ENCODE peak calls at places on chromosomes 2 and 18, in seven cellular contexts. R is LNCaP clone FGC, L is lower leg skin, C is GM10248, G is spleen, Q is fibroblast of pulmonary artery, U is astrocyte of the spinal cord. A is an unnamed sample.

GRCh38 chr18:57951110-57951796 is 92.8 kb upstream of the NEDD4L start:
- DNase-seq in G (no peak), R (no peak), C (no peak), L (no peak), U (no peak), Q (no peak), A (no peak)

GRCh38 chr2:125584732-125585131 is 1071.2 kb upstream of the GYPC start:
- DNase-seq in R (no peak), Q (no peak), U (no peak), L (no peak), G (no peak), C (no peak), A (no peak)

GRCh38 chr2:98552499-98553179 is 55.7 kb downstream of the COA5 start:
- DNase-seq in R (no peak), C (no peak), G (peak), U (peak), Q (no peak), L (no peak), A (no peak)

GRCh38 chr2:204503869-204504268 is 41.4 kb upstream of the PARD3B start:
- DNase-seq in U (no peak), L (no peak), G (no peak), Q (peak), C (no peak), R (peak), A (no peak)

GRCh38 chr2:100554788-100555407 is 7.9 kb upstream of the PDCL3 start:
- DNase-seq in Q (no peak), L (no peak), C (no peak), R (no peak), U (no peak), G (peak), A (no peak)

GRCh38 chr18:21980744-21981143 is 188.6 kb upstream of the GATA6 start:
- DNase-seq in C (no peak), Q (no peak), U (no peak), R (no peak), G (no peak), L (peak), A (no peak)

GRCh38 chr18:23693849-23694248 is 4.6 kb downstream of the LAMA3 start:
- DNase-seq in G (no peak), Q (no peak), C (no peak), L (no peak), U (no peak), R (no peak), A (no peak)

GRCh38 chr18:63158676-63159291 is 160.8 kb downstream of the BCL2 start:
- DNase-seq in Q (no peak), G (no peak), L (no peak), C (no peak), U (no peak), R (no peak), A (no peak)

GRCh38 chr2:207902822-207903221 is 122.5 kb downstream of the PLEKHM3 start:
- DNase-seq in Q (peak), U (no peak), R (no peak), L (no peak), G (no peak), C (no peak), A (no peak)

GRCh38 chr2:188512456-188512855 is 220.8 kb downstream of the GULP1 start:
- DNase-seq in U (peak), R (peak), L (no peak), G (no peak), C (no peak), Q (peak), A (peak)

GRCh38 chr2:207587305-207587704 is 37.9 kb downstream of the METTL21A start:
- DNase-seq in G (no peak), Q (no peak), U (no peak), R (no peak), L (no peak), C (no peak), A (no peak)

GRCh38 chr18:57294547-57294946 is 57.8 kb upstream of the ST8SIA3 start:
- DNase-seq in U (no peak), Q (no peak), R (no peak), C (no peak), L (no peak), G (no peak), A (no peak)

GRCh38 chr18:79684283-79684631 is 4.7 kb downstream of the CTDP1 start:
- DNase-seq in G (peak), R (no peak), U (no peak), L (peak), Q (no peak), C (peak), A (no peak)

GRCh38 chr2:33859791-33860461 is 260.8 kb upstream of the FAM98A start:
- DNase-seq in G (no peak), L (no peak), U (peak), Q (no peak), C (no peak), R (no peak), A (peak)

GRCh38 chr2:152407204-152407721 is 72.3 kb downstream of the FMNL2 start:
- DNase-seq in U (peak), C (peak), Q (peak), R (no peak), L (peak), G (no peak), A (no peak)

GRCh38 chr2:111236027-111236426 is 115.3 kb downstream of the BCL2L11 start:
- DNase-seq in U (no peak), L (no peak), R (no peak), Q (no peak), C (no peak), G (no peak), A (no peak)

GRCh38 chr2:218991674-218992168 is 1.5 kb downstream of the CRYBA2 start:
- DNase-seq in G (peak), C (no peak), U (no peak), L (no peak), Q (peak), R (no peak), A (no peak)

GRCh38 chr2:13414907-13415306 is 698.2 kb downstream of the TRIB2 start:
- DNase-seq in L (no peak), G (no peak), C (no peak), R (no peak), U (no peak), Q (no peak), A (no peak)

GRCh38 chr2:148914463-148914862 is 39.4 kb downstream of the KIF5C start:
- DNase-seq in Q (no peak), C (no peak), U (no peak), L (no peak), R (no peak), G (no peak), A (no peak)

GRCh38 chr2:128684523-128684922 is 365.9 kb upstream of the HS6ST1 start:
- DNase-seq in U (no peak), R (no peak), L (no peak), C (peak), Q (no peak), G (no peak), A (no peak)

GRCh38 chr2:128686498-128686861 is 367.8 kb upstream of the HS6ST1 start:
- DNase-seq in R (no peak), Q (no peak), C (no peak), G (no peak), U (no peak), L (no peak), A (no peak)

GRCh38 chr2:128685841-128686497 is 367.3 kb upstream of the HS6ST1 start:
- DNase-seq in R (no peak), U (no peak), Q (no peak), G (no peak), C (peak), L (peak), A (no peak)

GRCh38 chr2:128682266-128682665 is 363.6 kb upstream of the HS6ST1 start:
- DNase-seq in R (no peak), C (peak), L (peak), G (no peak), U (no peak), Q (no peak), A (no peak)

DNA sequence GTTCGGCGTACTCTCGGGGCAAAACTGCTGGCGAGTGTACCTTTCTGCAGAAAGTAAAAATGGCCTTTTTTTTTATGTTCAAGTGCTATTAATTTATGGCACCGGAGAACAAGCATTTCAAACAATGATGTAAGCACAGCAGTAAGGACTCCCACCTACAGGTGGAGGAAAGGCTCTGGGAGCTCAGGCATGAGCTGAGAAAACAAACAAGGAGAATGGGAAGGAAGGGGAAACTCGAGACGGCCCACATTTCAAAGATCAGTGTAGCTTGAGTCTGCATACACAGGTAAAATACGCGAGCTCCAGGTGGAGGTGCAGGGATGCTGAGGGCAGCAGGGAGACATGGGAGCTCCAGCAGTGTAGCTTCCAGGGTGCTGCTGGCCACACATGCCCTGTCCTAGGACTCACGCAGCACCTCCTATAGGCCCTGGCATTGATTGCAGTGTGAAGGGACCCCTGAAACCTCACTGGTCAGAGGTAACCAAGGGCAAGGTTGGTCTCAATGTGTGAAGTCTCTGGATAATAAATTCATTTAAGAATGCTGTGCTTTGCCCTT is 362.8 kb upstream of the HS6ST1 start:
- DNase-seq in Q (no peak), U (no peak), C (peak), R (no peak), L (peak), G (no peak), A (no peak)
- TF ChIP-seq CTCF in Q (no peak), U (no peak), C (no peak), R (no peak), L (no peak), G (no peak), A (no peak)

GRCh38 chr2:236501531-236501930 is 68.1 kb upstream of the ACKR3 start:
- DNase-seq in L (no peak), G (no peak), C (no peak), Q (no peak), R (no peak), U (no peak), A (no peak)

GRCh38 chr2:236503583-236503982 is 66.0 kb upstream of the ACKR3 start:
- DNase-seq in L (no peak), R (no peak), Q (no peak), U (no peak), G (no peak), C (no peak), A (no peak)

GRCh38 chr2:236505071-236505470 is 64.6 kb upstream of the ACKR3 start:
- DNase-seq in U (no peak), R (no peak), G (no peak), Q (peak), L (no peak), C (no peak), A (no peak)

GRCh38 chr2:236501026-236501425 is 68.6 kb upstream of the ACKR3 start:
- DNase-seq in G (no peak), C (no peak), Q (no peak), R (no peak), U (no peak), L (no peak), A (no peak)

GRCh38 chr2:236503100-236503499 is 66.5 kb upstream of the ACKR3 start:
- DNase-seq in L (no peak), R (no peak), G (no peak), C (no peak), Q (no peak), U (no peak), A (no peak)
- TF ChIP-seq CTCF in L (no peak), R (no peak), G (no peak), C (peak), Q (no peak), U (peak), A (peak)

DNA sequence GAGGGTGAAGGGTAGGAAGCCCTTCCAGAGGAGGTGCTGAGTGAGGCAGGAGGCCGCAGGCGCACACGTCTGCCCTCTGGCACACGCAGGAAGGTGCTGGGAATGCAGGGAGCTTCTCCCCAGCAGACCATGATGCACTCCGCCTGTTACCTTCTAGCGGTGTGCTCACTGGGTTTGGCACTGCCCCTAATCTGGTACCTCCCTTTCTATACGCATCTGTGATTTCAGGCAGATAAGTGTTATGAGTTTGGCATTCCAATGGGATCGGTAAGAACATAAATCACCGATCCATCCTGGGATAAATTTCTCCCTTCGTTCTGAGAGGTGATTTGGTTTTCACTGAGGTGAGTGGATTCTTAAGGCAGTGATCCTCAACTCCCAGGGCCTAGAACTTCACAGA is 34.6 kb downstream of the ODC1 start:
- DNase-seq in Q (no peak), L (no peak), R (no peak), U (no peak), C (no peak), G (no peak), A (no peak)
- TF ChIP-seq CTCF in Q (no peak), L (no peak), R (no peak), U (no peak), C (no peak), G (no peak), A (no peak)

GRCh38 chr2:191758420-191759199 is 80.7 kb downstream of the NABP1 start:
- DNase-seq in R (peak), G (peak), C (peak), U (peak), L (no peak), Q (peak), A (no peak)

GRCh38 chr2:191757256-191757655 is 79.3 kb downstream of the NABP1 start:
- DNase-seq in C (no peak), L (no peak), G (no peak), R (no peak), Q (no peak), U (no peak), A (no peak)

GRCh38 chr2:191759650-191760049 is 81.7 kb downstream of the NABP1 start:
- DNase-seq in Q (no peak), G (no peak), L (no peak), R (no peak), C (no peak), U (no peak), A (no peak)

GRCh38 chr2:191760655-191761054 is 82.7 kb downstream of the NABP1 start:
- DNase-seq in R (no peak), U (no peak), C (no peak), G (no peak), L (no peak), Q (no peak), A (no peak)

GRCh38 chr2:191759200-191759507 is 81.2 kb downstream of the NABP1 start:
- DNase-seq in C (no peak), L (no peak), G (no peak), U (no peak), R (no peak), Q (no peak), A (no peak)
- TF ChIP-seq CTCF in C (no peak), L (no peak), G (no peak), U (no peak), R (no peak), Q (no peak), A (no peak)

DNA sequence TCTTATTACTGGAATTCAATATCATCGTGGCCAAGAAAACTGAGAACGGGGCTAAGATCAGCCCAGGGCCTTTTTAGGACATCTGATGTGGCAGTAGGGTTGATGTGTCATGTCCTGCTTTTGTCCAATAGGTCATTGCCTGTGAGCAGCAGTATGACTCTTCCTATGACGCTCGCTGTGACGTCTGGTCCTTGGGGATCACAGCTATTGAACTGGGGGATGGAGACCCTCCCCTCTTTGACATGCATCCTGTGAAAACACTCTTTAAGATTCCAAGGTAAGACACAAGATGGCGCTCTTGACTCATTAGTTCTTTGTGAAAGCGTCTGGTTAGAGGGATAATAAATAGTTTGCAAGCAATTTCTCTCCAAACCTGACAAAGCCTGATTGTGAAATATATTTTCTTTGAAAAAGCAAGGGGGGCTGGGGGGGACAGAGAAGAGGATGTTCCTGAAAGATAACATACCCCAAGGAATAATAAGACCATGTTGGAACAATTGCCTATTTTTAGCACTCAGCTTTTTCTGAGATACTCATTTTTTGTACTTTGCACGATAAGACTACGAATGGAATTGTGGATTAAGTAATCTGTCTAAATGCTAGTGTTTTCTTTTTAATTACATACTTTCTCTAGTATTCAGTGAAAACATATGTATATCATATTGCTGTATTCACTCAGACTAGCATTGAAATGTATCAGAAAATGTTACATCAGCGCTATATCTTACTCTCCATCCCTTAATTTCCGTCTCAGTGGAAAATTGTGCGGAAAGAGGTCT is 58.1 kb downstream of the MYO3B start:
- DNase-seq in R (no peak), Q (peak), C (peak), U (peak), G (no peak), L (no peak), A (peak)
- TF ChIP-seq CTCF in R (peak), Q (peak), C (peak), U (peak), G (peak), L (no peak), A (peak)

GRCh38 chr18:6413554-6414117 is 1.1 kb downstream of the L3MBTL4 start:
- DNase-seq in G (no peak), C (no peak), U (no peak), Q (no peak), R (no peak), L (no peak), A (no peak)

GRCh38 chr18:6411367-6411766 is 3.3 kb downstream of the L3MBTL4 start:
- DNase-seq in G (no peak), C (no peak), L (no peak), Q (no peak), U (no peak), R (no peak), A (no peak)

GRCh38 chr18:6414723-6415362 is at the start of gene L3MBTL4:
- DNase-seq in L (peak), R (no peak), U (peak), C (peak), G (peak), Q (no peak), A (no peak)

GRCh38 chr18:6412933-6413472 is 1.7 kb downstream of the L3MBTL4 start:
- DNase-seq in Q (no peak), C (no peak), R (no peak), G (no peak), U (no peak), L (no peak), A (no peak)

DNA sequence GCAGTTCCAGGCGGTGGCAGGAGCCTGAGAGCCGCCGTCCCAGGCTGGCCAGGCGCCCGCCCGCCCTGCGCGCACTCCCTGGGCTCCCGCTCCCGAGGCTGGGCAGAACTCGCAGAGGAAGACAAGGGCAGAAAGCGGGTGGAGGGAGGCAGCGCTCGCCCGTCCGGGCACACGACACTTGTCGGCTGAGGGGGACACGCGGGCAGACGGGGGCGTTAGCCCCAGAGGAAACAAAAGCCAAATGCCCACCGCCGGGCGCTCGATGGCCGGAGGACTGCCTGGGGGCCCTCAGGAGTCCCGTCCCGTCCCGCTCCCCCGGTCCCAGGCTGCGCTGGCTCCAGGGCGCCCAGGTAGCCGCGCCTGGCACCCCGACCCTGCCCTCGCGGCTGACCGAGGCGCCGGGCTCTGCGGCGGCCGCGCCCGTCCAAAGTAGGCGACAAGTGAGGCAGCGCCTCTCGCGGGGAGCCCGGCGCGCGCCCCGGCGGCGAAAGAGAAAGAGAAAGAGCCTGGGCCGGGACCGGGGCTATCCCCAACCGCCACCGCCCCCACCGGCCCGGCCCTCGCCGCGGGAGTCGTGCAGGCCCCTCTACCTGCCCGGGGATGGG is 491 bp downstream of the L3MBTL4 start:
- DNase-seq in C (peak), L (peak), Q (no peak), U (no peak), G (peak), R (no peak), A (no peak)
- TF ChIP-seq CTCF in C (no peak), L (no peak), Q (no peak), U (no peak), G (peak), R (no peak), A (no peak)

GRCh38 chr2:53859354-53860159 is at the start of gene GPR75:
- DNase-seq in L (no peak), R (no peak), G (peak), U (peak), C (no peak), Q (peak), A (no peak)
- TF ChIP-seq CTCF in L (no peak), R (no peak), G (no peak), U (no peak), C (no peak), Q (no peak), A (no peak)

GRCh38 chr2:145431181-145431951 is 911.4 kb upstream of the ZEB2 start:
- DNase-seq in C (no peak), U (no peak), Q (peak), G (no peak), L (no peak), R (no peak), A (no peak)
- TF ChIP-seq CTCF in C (no peak), U (no peak), Q (no peak), G (no peak), L (no peak), R (peak), A (no peak)

GRCh38 chr2:230942371-230942770 is 17.3 kb upstream of the GPR55 start:
- DNase-seq in R (no peak), U (no peak), Q (no peak), G (no peak), L (peak), C (peak), A (no peak)
- TF ChIP-seq CTCF in R (no peak), U (no peak), Q (no peak), G (no peak), L (no peak), C (peak), A (no peak)